ENCODE peak calls at places on chromosomes 12 and 14, in seven cellular contexts. One of them, this sample, is unnamed.

GRCh38 chr14:102096569-102097188 is 9.8 kb upstream of the HSP90AA1 start:
- DNase-seq in Karpas-422: peak
- DNase-seq in activated T-helper 1 cell treated with anti-CD3 and anti-CD28 coated beads, Interleukin-2, amount 50 U/mL, for 16 hours: peak
- DNase-seq in NCI-H510A: peak
- DNase-seq in NCI-H2081: peak
- DNase-seq in endodermal cell: peak
- DNase-seq in glutamatergic neuron: peak
- DNase-seq in this sample: peak

GRCh38 chr14:36396798-36397197 is 76.4 kb upstream of the MBIP start:
- DNase-seq in Karpas-422: no peak
- DNase-seq in activated T-helper 1 cell treated with anti-CD3 and anti-CD28 coated beads, Interleukin-2, amount 50 U/mL, for 16 hours: no peak
- DNase-seq in NCI-H510A: no peak
- DNase-seq in NCI-H2081: no peak
- DNase-seq in endodermal cell: no peak
- DNase-seq in glutamatergic neuron: no peak
- DNase-seq in this sample: no peak

GRCh38 chr12:33818313-33818712 is 204.0 kb upstream of the ALG10 start:
- DNase-seq in Karpas-422: no peak
- DNase-seq in activated T-helper 1 cell treated with anti-CD3 and anti-CD28 coated beads, Interleukin-2, amount 50 U/mL, for 16 hours: no peak
- DNase-seq in NCI-H510A: no peak
- DNase-seq in NCI-H2081: no peak
- DNase-seq in endodermal cell: no peak
- DNase-seq in glutamatergic neuron: no peak
- DNase-seq in this sample: no peak

GRCh38 chr12:49260831-49261363 is 4.0 kb upstream of the TUBA1C start:
- DNase-seq in Karpas-422: no peak
- DNase-seq in activated T-helper 1 cell treated with anti-CD3 and anti-CD28 coated beads, Interleukin-2, amount 50 U/mL, for 16 hours: no peak
- DNase-seq in NCI-H510A: no peak
- DNase-seq in NCI-H2081: no peak
- DNase-seq in endodermal cell: no peak
- DNase-seq in glutamatergic neuron: no peak
- DNase-seq in this sample: peak

GRCh38 chr12:104467346-104467837 is 10.6 kb downstream of the CHST11 start:
- DNase-seq in Karpas-422: no peak
- DNase-seq in activated T-helper 1 cell treated with anti-CD3 and anti-CD28 coated beads, Interleukin-2, amount 50 U/mL, for 16 hours: no peak
- DNase-seq in NCI-H510A: no peak
- DNase-seq in NCI-H2081: no peak
- DNase-seq in endodermal cell: peak
- DNase-seq in glutamatergic neuron: no peak
- DNase-seq in this sample: no peak

GRCh38 chr14:65676361-65677014 is 264.0 kb downstream of the FUT8 start:
- DNase-seq in Karpas-422: no peak
- DNase-seq in activated T-helper 1 cell treated with anti-CD3 and anti-CD28 coated beads, Interleukin-2, amount 50 U/mL, for 16 hours: no peak
- DNase-seq in NCI-H510A: no peak
- DNase-seq in NCI-H2081: no peak
- DNase-seq in endodermal cell: no peak
- DNase-seq in glutamatergic neuron: no peak
- DNase-seq in this sample: no peak

GRCh38 chr12:68915055-68915454 is 17.9 kb downstream of the CPM start:
- DNase-seq in Karpas-422: no peak
- DNase-seq in activated T-helper 1 cell treated with anti-CD3 and anti-CD28 coated beads, Interleukin-2, amount 50 U/mL, for 16 hours: no peak
- DNase-seq in NCI-H510A: no peak
- DNase-seq in NCI-H2081: no peak
- DNase-seq in endodermal cell: no peak
- DNase-seq in glutamatergic neuron: no peak
- DNase-seq in this sample: no peak

GRCh38 chr14:92362781-92363235 is 39.8 kb downstream of the SLC24A4 start:
- DNase-seq in Karpas-422: no peak
- DNase-seq in activated T-helper 1 cell treated with anti-CD3 and anti-CD28 coated beads, Interleukin-2, amount 50 U/mL, for 16 hours: no peak
- DNase-seq in NCI-H510A: no peak
- DNase-seq in NCI-H2081: no peak
- DNase-seq in endodermal cell: no peak
- DNase-seq in glutamatergic neuron: no peak
- DNase-seq in this sample: no peak

GRCh38 chr14:24366664-24367505 is 1.1 kb upstream of the NFATC4 start:
- DNase-seq in Karpas-422: peak
- DNase-seq in activated T-helper 1 cell treated with anti-CD3 and anti-CD28 coated beads, Interleukin-2, amount 50 U/mL, for 16 hours: no peak
- DNase-seq in NCI-H510A: peak
- DNase-seq in NCI-H2081: peak
- DNase-seq in endodermal cell: peak
- DNase-seq in glutamatergic neuron: peak
- DNase-seq in this sample: peak

GRCh38 chr14:93993382-93993781 is 3.7 kb upstream of the CCDC197 start:
- DNase-seq in Karpas-422: no peak
- DNase-seq in activated T-helper 1 cell treated with anti-CD3 and anti-CD28 coated beads, Interleukin-2, amount 50 U/mL, for 16 hours: no peak
- DNase-seq in NCI-H510A: no peak
- DNase-seq in NCI-H2081: no peak
- DNase-seq in endodermal cell: no peak
- DNase-seq in glutamatergic neuron: peak
- DNase-seq in this sample: no peak

GRCh38 chr12:4720637-4720995 is 416 bp downstream of the GALNT8 start:
- DNase-seq in Karpas-422: no peak
- DNase-seq in activated T-helper 1 cell treated with anti-CD3 and anti-CD28 coated beads, Interleukin-2, amount 50 U/mL, for 16 hours: no peak
- DNase-seq in NCI-H510A: no peak
- DNase-seq in NCI-H2081: no peak
- DNase-seq in endodermal cell: peak
- DNase-seq in glutamatergic neuron: no peak
- DNase-seq in this sample: no peak

GRCh38 chr12:132271755-132272092 is 57.7 kb downstream of the GALNT9 start:
- DNase-seq in Karpas-422: no peak
- DNase-seq in activated T-helper 1 cell treated with anti-CD3 and anti-CD28 coated beads, Interleukin-2, amount 50 U/mL, for 16 hours: no peak
- DNase-seq in NCI-H510A: no peak
- DNase-seq in NCI-H2081: no peak
- DNase-seq in endodermal cell: no peak
- DNase-seq in glutamatergic neuron: no peak
- DNase-seq in this sample: peak

GRCh38 chr12:59595557-59596231 is at the start of gene SLC16A7:
- DNase-seq in Karpas-422: peak
- DNase-seq in activated T-helper 1 cell treated with anti-CD3 and anti-CD28 coated beads, Interleukin-2, amount 50 U/mL, for 16 hours: peak
- DNase-seq in NCI-H510A: peak
- DNase-seq in NCI-H2081: peak
- DNase-seq in endodermal cell: peak
- DNase-seq in glutamatergic neuron: peak
- DNase-seq in this sample: peak

GRCh38 chr12:3897400-3897910 is 24.3 kb upstream of the PARP11 start:
- DNase-seq in Karpas-422: no peak
- DNase-seq in activated T-helper 1 cell treated with anti-CD3 and anti-CD28 coated beads, Interleukin-2, amount 50 U/mL, for 16 hours: no peak
- DNase-seq in NCI-H510A: no peak
- DNase-seq in NCI-H2081: no peak
- DNase-seq in endodermal cell: no peak
- DNase-seq in glutamatergic neuron: no peak
- DNase-seq in this sample: no peak

GRCh38 chr12:88816201-88816600 is 235.9 kb upstream of the KITLG start:
- DNase-seq in Karpas-422: no peak
- DNase-seq in activated T-helper 1 cell treated with anti-CD3 and anti-CD28 coated beads, Interleukin-2, amount 50 U/mL, for 16 hours: no peak
- DNase-seq in NCI-H510A: no peak
- DNase-seq in NCI-H2081: no peak
- DNase-seq in endodermal cell: no peak
- DNase-seq in glutamatergic neuron: no peak
- DNase-seq in this sample: no peak

GRCh38 chr14:101956179-101956885 is 8.0 kb upstream of the DYNC1H1 start:
- DNase-seq in Karpas-422: no peak
- DNase-seq in activated T-helper 1 cell treated with anti-CD3 and anti-CD28 coated beads, Interleukin-2, amount 50 U/mL, for 16 hours: no peak
- DNase-seq in NCI-H510A: no peak
- DNase-seq in NCI-H2081: no peak
- DNase-seq in endodermal cell: no peak
- DNase-seq in glutamatergic neuron: no peak
- DNase-seq in this sample: no peak

GRCh38 chr12:32488132-32488531 is 88.8 kb downstream of the FGD4 start:
- DNase-seq in Karpas-422: no peak
- DNase-seq in activated T-helper 1 cell treated with anti-CD3 and anti-CD28 coated beads, Interleukin-2, amount 50 U/mL, for 16 hours: no peak
- DNase-seq in NCI-H510A: no peak
- DNase-seq in NCI-H2081: no peak
- DNase-seq in endodermal cell: no peak
- DNase-seq in glutamatergic neuron: no peak
- DNase-seq in this sample: no peak

GRCh38 chr12:13719986-13720385 is 261.4 kb downstream of the GRIN2B start:
- DNase-seq in Karpas-422: no peak
- DNase-seq in activated T-helper 1 cell treated with anti-CD3 and anti-CD28 coated beads, Interleukin-2, amount 50 U/mL, for 16 hours: no peak
- DNase-seq in NCI-H510A: no peak
- DNase-seq in NCI-H2081: no peak
- DNase-seq in endodermal cell: no peak
- DNase-seq in glutamatergic neuron: no peak
- DNase-seq in this sample: no peak

GRCh38 chr14:100144645-100144995 is 14.8 kb downstream of the DEGS2 start:
- DNase-seq in Karpas-422: no peak
- DNase-seq in activated T-helper 1 cell treated with anti-CD3 and anti-CD28 coated beads, Interleukin-2, amount 50 U/mL, for 16 hours: no peak
- DNase-seq in NCI-H510A: no peak
- DNase-seq in NCI-H2081: no peak
- DNase-seq in endodermal cell: no peak
- DNase-seq in glutamatergic neuron: no peak
- DNase-seq in this sample: no peak

GRCh38 chr14:33587761-33588160 is 363.1 kb downstream of the EGLN3 start:
- DNase-seq in Karpas-422: no peak
- DNase-seq in activated T-helper 1 cell treated with anti-CD3 and anti-CD28 coated beads, Interleukin-2, amount 50 U/mL, for 16 hours: no peak
- DNase-seq in NCI-H510A: no peak
- DNase-seq in NCI-H2081: no peak
- DNase-seq in endodermal cell: no peak
- DNase-seq in glutamatergic neuron: no peak
- DNase-seq in this sample: no peak

GRCh38 chr14:96031691-96032090 is 7.5 kb upstream of the C14orf132 start:
- DNase-seq in Karpas-422: no peak
- DNase-seq in activated T-helper 1 cell treated with anti-CD3 and anti-CD28 coated beads, Interleukin-2, amount 50 U/mL, for 16 hours: no peak
- DNase-seq in NCI-H510A: no peak
- DNase-seq in NCI-H2081: no peak
- DNase-seq in endodermal cell: no peak
- DNase-seq in glutamatergic neuron: no peak
- DNase-seq in this sample: no peak

GRCh38 chr12:77166711-77167110 is 101.3 kb upstream of the E2F7 start:
- DNase-seq in Karpas-422: peak
- DNase-seq in activated T-helper 1 cell treated with anti-CD3 and anti-CD28 coated beads, Interleukin-2, amount 50 U/mL, for 16 hours: no peak
- DNase-seq in NCI-H510A: no peak
- DNase-seq in NCI-H2081: no peak
- DNase-seq in endodermal cell: no peak
- DNase-seq in glutamatergic neuron: no peak
- DNase-seq in this sample: no peak

GRCh38 chr12:46265734-46266133 is 3.1 kb downstream of the SLC38A1 start:
- DNase-seq in Karpas-422: no peak
- DNase-seq in activated T-helper 1 cell treated with anti-CD3 and anti-CD28 coated beads, Interleukin-2, amount 50 U/mL, for 16 hours: no peak
- DNase-seq in NCI-H510A: no peak
- DNase-seq in NCI-H2081: no peak
- DNase-seq in endodermal cell: no peak
- DNase-seq in glutamatergic neuron: no peak
- DNase-seq in this sample: no peak

GRCh38 chr12:104985206-104985605 is 910 bp upstream of the NOPCHAP1 start:
- DNase-seq in Karpas-422: peak
- DNase-seq in activated T-helper 1 cell treated with anti-CD3 and anti-CD28 coated beads, Interleukin-2, amount 50 U/mL, for 16 hours: no peak
- DNase-seq in NCI-H510A: no peak
- DNase-seq in NCI-H2081: no peak
- DNase-seq in endodermal cell: no peak
- DNase-seq in glutamatergic neuron: no peak
- DNase-seq in this sample: no peak

GRCh38 chr14:94164685-94165431 is 9.3 kb upstream of the PPP4R4 start:
- DNase-seq in Karpas-422: no peak
- DNase-seq in activated T-helper 1 cell treated with anti-CD3 and anti-CD28 coated beads, Interleukin-2, amount 50 U/mL, for 16 hours: no peak
- DNase-seq in NCI-H510A: no peak
- DNase-seq in NCI-H2081: no peak
- DNase-seq in endodermal cell: peak
- DNase-seq in glutamatergic neuron: peak
- DNase-seq in this sample: no peak

GRCh38 chr14:32408018-32408417 is 78.9 kb downstream of the AKAP6 start:
- DNase-seq in Karpas-422: no peak
- DNase-seq in activated T-helper 1 cell treated with anti-CD3 and anti-CD28 coated beads, Interleukin-2, amount 50 U/mL, for 16 hours: no peak
- DNase-seq in NCI-H510A: no peak
- DNase-seq in NCI-H2081: no peak
- DNase-seq in endodermal cell: no peak
- DNase-seq in glutamatergic neuron: no peak
- DNase-seq in this sample: peak

GRCh38 chr12:98968896-98969295 is 323.8 kb downstream of the APAF1 start:
- DNase-seq in Karpas-422: no peak
- DNase-seq in activated T-helper 1 cell treated with anti-CD3 and anti-CD28 coated beads, Interleukin-2, amount 50 U/mL, for 16 hours: no peak
- DNase-seq in NCI-H510A: no peak
- DNase-seq in NCI-H2081: no peak
- DNase-seq in endodermal cell: no peak
- DNase-seq in glutamatergic neuron: no peak
- DNase-seq in this sample: no peak

GRCh38 chr14:62661818-62662217 is 383.4 kb downstream of the KCNH5 start:
- DNase-seq in Karpas-422: no peak
- DNase-seq in activated T-helper 1 cell treated with anti-CD3 and anti-CD28 coated beads, Interleukin-2, amount 50 U/mL, for 16 hours: no peak
- DNase-seq in NCI-H510A: no peak
- DNase-seq in NCI-H2081: no peak
- DNase-seq in endodermal cell: no peak
- DNase-seq in glutamatergic neuron: no peak
- DNase-seq in this sample: no peak

GRCh38 chr14:30581283-30581625 is 22.3 kb downstream of the G2E3 start:
- DNase-seq in Karpas-422: no peak
- DNase-seq in activated T-helper 1 cell treated with anti-CD3 and anti-CD28 coated beads, Interleukin-2, amount 50 U/mL, for 16 hours: no peak
- DNase-seq in NCI-H510A: no peak
- DNase-seq in NCI-H2081: no peak
- DNase-seq in endodermal cell: no peak
- DNase-seq in glutamatergic neuron: no peak
- DNase-seq in this sample: no peak

GRCh38 chr14:39673141-39674133 is 241.2 kb upstream of the FBXO33 start:
- DNase-seq in Karpas-422: no peak
- DNase-seq in activated T-helper 1 cell treated with anti-CD3 and anti-CD28 coated beads, Interleukin-2, amount 50 U/mL, for 16 hours: no peak
- DNase-seq in NCI-H510A: no peak
- DNase-seq in NCI-H2081: no peak
- DNase-seq in endodermal cell: peak
- DNase-seq in glutamatergic neuron: no peak
- DNase-seq in this sample: no peak

GRCh38 chr14:56659964-56660551 is 80.5 kb downstream of the TMEM260 start:
- DNase-seq in Karpas-422: peak
- DNase-seq in activated T-helper 1 cell treated with anti-CD3 and anti-CD28 coated beads, Interleukin-2, amount 50 U/mL, for 16 hours: no peak
- DNase-seq in NCI-H510A: peak
- DNase-seq in NCI-H2081: peak
- DNase-seq in endodermal cell: no peak
- DNase-seq in glutamatergic neuron: no peak
- DNase-seq in this sample: no peak

GRCh38 chr12:10213168-10214130 is 772 bp downstream of the GABARAPL1 start:
- DNase-seq in Karpas-422: no peak
- DNase-seq in activated T-helper 1 cell treated with anti-CD3 and anti-CD28 coated beads, Interleukin-2, amount 50 U/mL, for 16 hours: peak
- DNase-seq in NCI-H510A: peak
- DNase-seq in NCI-H2081: peak
- DNase-seq in endodermal cell: peak
- DNase-seq in glutamatergic neuron: peak
- DNase-seq in this sample: peak

GRCh38 chr12:80025638-80026037 is 73.7 kb upstream of the OTOGL start:
- DNase-seq in Karpas-422: no peak
- DNase-seq in activated T-helper 1 cell treated with anti-CD3 and anti-CD28 coated beads, Interleukin-2, amount 50 U/mL, for 16 hours: no peak
- DNase-seq in NCI-H510A: no peak
- DNase-seq in NCI-H2081: no peak
- DNase-seq in endodermal cell: no peak
- DNase-seq in glutamatergic neuron: no peak
- DNase-seq in this sample: no peak

GRCh38 chr12:50786498-50787231 is 22.8 kb downstream of the ATF1 start:
- DNase-seq in Karpas-422: no peak
- DNase-seq in activated T-helper 1 cell treated with anti-CD3 and anti-CD28 coated beads, Interleukin-2, amount 50 U/mL, for 16 hours: no peak
- DNase-seq in NCI-H510A: no peak
- DNase-seq in NCI-H2081: no peak
- DNase-seq in endodermal cell: no peak
- DNase-seq in glutamatergic neuron: no peak
- DNase-seq in this sample: no peak

This sample was measured in testis.